ENCODE peak calls at places on chromosome 12, in six cellular contexts. One of them, this sample, is unnamed.

GRCh38 chr12:71594214-71594948 is 69.3 kb downstream of the ZFC3H1 start:
- DNase-seq in activated CD8-positive, alpha-beta T cell treated with anti-CD3 and anti-CD28 coated beads, Interleukin-2, amount 10 ng/mL, durations not matched to agents 7 days and 5 days: no peak
- DNase-seq in NAMALWA: no peak
- DNase-seq in HFFc6: no peak
- DNase-seq in HS-5: no peak
- DNase-seq in stimulated activated CD8-positive, alpha-beta memory T cell treated with anti-CD3 and anti-CD28 coated beads, Interleukin-2, amount 100 ng/mL, for 1 hour: no peak
- DNase-seq in this sample: no peak

GRCh38 chr12:108633534-108634224 is at the start of gene SELPLG:
- DNase-seq in activated CD8-positive, alpha-beta T cell treated with anti-CD3 and anti-CD28 coated beads, Interleukin-2, amount 10 ng/mL, durations not matched to agents 7 days and 5 days: peak
- DNase-seq in NAMALWA: peak
- DNase-seq in HFFc6: no peak
- DNase-seq in HS-5: no peak
- DNase-seq in stimulated activated CD8-positive, alpha-beta memory T cell treated with anti-CD3 and anti-CD28 coated beads, Interleukin-2, amount 100 ng/mL, for 1 hour: peak
- DNase-seq in this sample: peak

GRCh38 chr12:42129595-42130204 is 15.0 kb downstream of the GXYLT1 start:
- DNase-seq in activated CD8-positive, alpha-beta T cell treated with anti-CD3 and anti-CD28 coated beads, Interleukin-2, amount 10 ng/mL, durations not matched to agents 7 days and 5 days: no peak
- DNase-seq in NAMALWA: peak
- DNase-seq in HFFc6: peak
- DNase-seq in HS-5: peak
- DNase-seq in stimulated activated CD8-positive, alpha-beta memory T cell treated with anti-CD3 and anti-CD28 coated beads, Interleukin-2, amount 100 ng/mL, for 1 hour: no peak
- DNase-seq in this sample: no peak

GRCh38 chr12:51692016-51692415 is 101.0 kb downstream of the SCN8A start:
- DNase-seq in activated CD8-positive, alpha-beta T cell treated with anti-CD3 and anti-CD28 coated beads, Interleukin-2, amount 10 ng/mL, durations not matched to agents 7 days and 5 days: no peak
- DNase-seq in NAMALWA: no peak
- DNase-seq in HFFc6: no peak
- DNase-seq in HS-5: no peak
- DNase-seq in stimulated activated CD8-positive, alpha-beta memory T cell treated with anti-CD3 and anti-CD28 coated beads, Interleukin-2, amount 100 ng/mL, for 1 hour: no peak
- DNase-seq in this sample: no peak

GRCh38 chr12:112401054-112401453 is 8.4 kb downstream of the RPL6 start:
- DNase-seq in activated CD8-positive, alpha-beta T cell treated with anti-CD3 and anti-CD28 coated beads, Interleukin-2, amount 10 ng/mL, durations not matched to agents 7 days and 5 days: no peak
- DNase-seq in NAMALWA: no peak
- DNase-seq in HFFc6: no peak
- DNase-seq in HS-5: no peak
- DNase-seq in stimulated activated CD8-positive, alpha-beta memory T cell treated with anti-CD3 and anti-CD28 coated beads, Interleukin-2, amount 100 ng/mL, for 1 hour: no peak
- DNase-seq in this sample: no peak

GRCh38 chr12:132572801-132573760 is 37.3 kb downstream of the LRCOL1 start:
- DNase-seq in activated CD8-positive, alpha-beta T cell treated with anti-CD3 and anti-CD28 coated beads, Interleukin-2, amount 10 ng/mL, durations not matched to agents 7 days and 5 days: no peak
- DNase-seq in NAMALWA: no peak
- DNase-seq in HFFc6: no peak
- DNase-seq in HS-5: no peak
- DNase-seq in stimulated activated CD8-positive, alpha-beta memory T cell treated with anti-CD3 and anti-CD28 coated beads, Interleukin-2, amount 100 ng/mL, for 1 hour: no peak
- DNase-seq in this sample: no peak

GRCh38 chr12:87922721-87923120 is 106.5 kb downstream of the C12orf50 start:
- DNase-seq in activated CD8-positive, alpha-beta T cell treated with anti-CD3 and anti-CD28 coated beads, Interleukin-2, amount 10 ng/mL, durations not matched to agents 7 days and 5 days: no peak
- DNase-seq in NAMALWA: no peak
- DNase-seq in HFFc6: no peak
- DNase-seq in HS-5: no peak
- DNase-seq in stimulated activated CD8-positive, alpha-beta memory T cell treated with anti-CD3 and anti-CD28 coated beads, Interleukin-2, amount 100 ng/mL, for 1 hour: no peak
- DNase-seq in this sample: no peak

GRCh38 chr12:116382456-116382902 is 105.0 kb upstream of the MED13L start:
- DNase-seq in activated CD8-positive, alpha-beta T cell treated with anti-CD3 and anti-CD28 coated beads, Interleukin-2, amount 10 ng/mL, durations not matched to agents 7 days and 5 days: no peak
- DNase-seq in NAMALWA: no peak
- DNase-seq in HFFc6: peak
- DNase-seq in HS-5: no peak
- DNase-seq in stimulated activated CD8-positive, alpha-beta memory T cell treated with anti-CD3 and anti-CD28 coated beads, Interleukin-2, amount 100 ng/mL, for 1 hour: no peak
- DNase-seq in this sample: no peak

GRCh38 chr12:32454075-32454474 is 54.7 kb downstream of the FGD4 start:
- DNase-seq in activated CD8-positive, alpha-beta T cell treated with anti-CD3 and anti-CD28 coated beads, Interleukin-2, amount 10 ng/mL, durations not matched to agents 7 days and 5 days: no peak
- DNase-seq in NAMALWA: no peak
- DNase-seq in HFFc6: peak
- DNase-seq in HS-5: no peak
- DNase-seq in stimulated activated CD8-positive, alpha-beta memory T cell treated with anti-CD3 and anti-CD28 coated beads, Interleukin-2, amount 100 ng/mL, for 1 hour: no peak
- DNase-seq in this sample: no peak

GRCh38 chr12:531951-532585 is 72.3 kb downstream of the B4GALNT3 start:
- DNase-seq in activated CD8-positive, alpha-beta T cell treated with anti-CD3 and anti-CD28 coated beads, Interleukin-2, amount 10 ng/mL, durations not matched to agents 7 days and 5 days: no peak
- DNase-seq in NAMALWA: no peak
- DNase-seq in HFFc6: peak
- DNase-seq in HS-5: no peak
- DNase-seq in stimulated activated CD8-positive, alpha-beta memory T cell treated with anti-CD3 and anti-CD28 coated beads, Interleukin-2, amount 100 ng/mL, for 1 hour: no peak
- DNase-seq in this sample: no peak

GRCh38 chr12:16437281-16437816 is 89.9 kb downstream of the MGST1 start:
- DNase-seq in activated CD8-positive, alpha-beta T cell treated with anti-CD3 and anti-CD28 coated beads, Interleukin-2, amount 10 ng/mL, durations not matched to agents 7 days and 5 days: no peak
- DNase-seq in NAMALWA: no peak
- DNase-seq in HFFc6: no peak
- DNase-seq in HS-5: no peak
- DNase-seq in stimulated activated CD8-positive, alpha-beta memory T cell treated with anti-CD3 and anti-CD28 coated beads, Interleukin-2, amount 100 ng/mL, for 1 hour: no peak
- DNase-seq in this sample: no peak

GRCh38 chr12:98745578-98746391 is 100.7 kb downstream of the APAF1 start:
- DNase-seq in activated CD8-positive, alpha-beta T cell treated with anti-CD3 and anti-CD28 coated beads, Interleukin-2, amount 10 ng/mL, durations not matched to agents 7 days and 5 days: peak
- DNase-seq in NAMALWA: no peak
- DNase-seq in HFFc6: no peak
- DNase-seq in HS-5: no peak
- DNase-seq in stimulated activated CD8-positive, alpha-beta memory T cell treated with anti-CD3 and anti-CD28 coated beads, Interleukin-2, amount 100 ng/mL, for 1 hour: no peak
- DNase-seq in this sample: no peak

GRCh38 chr12:12661086-12661485 is 34.9 kb downstream of the GPR19 start:
- DNase-seq in activated CD8-positive, alpha-beta T cell treated with anti-CD3 and anti-CD28 coated beads, Interleukin-2, amount 10 ng/mL, durations not matched to agents 7 days and 5 days: no peak
- DNase-seq in NAMALWA: no peak
- DNase-seq in HFFc6: peak
- DNase-seq in HS-5: peak
- DNase-seq in stimulated activated CD8-positive, alpha-beta memory T cell treated with anti-CD3 and anti-CD28 coated beads, Interleukin-2, amount 100 ng/mL, for 1 hour: no peak
- DNase-seq in this sample: no peak

GRCh38 chr12:6768385-6769002 is 2.3 kb downstream of the PTMS start:
- DNase-seq in activated CD8-positive, alpha-beta T cell treated with anti-CD3 and anti-CD28 coated beads, Interleukin-2, amount 10 ng/mL, durations not matched to agents 7 days and 5 days: no peak
- DNase-seq in NAMALWA: no peak
- DNase-seq in HFFc6: no peak
- DNase-seq in HS-5: no peak
- DNase-seq in stimulated activated CD8-positive, alpha-beta memory T cell treated with anti-CD3 and anti-CD28 coated beads, Interleukin-2, amount 100 ng/mL, for 1 hour: no peak
- DNase-seq in this sample: no peak

GRCh38 chr12:6123258-6123657 is 1.2 kb downstream of the VWF start:
- DNase-seq in activated CD8-positive, alpha-beta T cell treated with anti-CD3 and anti-CD28 coated beads, Interleukin-2, amount 10 ng/mL, durations not matched to agents 7 days and 5 days: no peak
- DNase-seq in NAMALWA: no peak
- DNase-seq in HFFc6: no peak
- DNase-seq in HS-5: no peak
- DNase-seq in stimulated activated CD8-positive, alpha-beta memory T cell treated with anti-CD3 and anti-CD28 coated beads, Interleukin-2, amount 100 ng/mL, for 1 hour: no peak
- DNase-seq in this sample: no peak

This sample was measured in SIG-M5.